ENCODE peak calls at places on chromosomes 2 and 18, in five cellular contexts. U is heart left ventricle; S is NCI-H1092 treated with DMSO at 0.1 percent for 48 hours; C is stimulated activated CD4-positive, alpha-beta T cell treated with anti-CD3 and anti-CD28 coated beads, Interleukin-4, amount 100 ng/mL, for 48 hours; V is endothelial cell of umbilical vein. T is an unnamed sample.

GRCh38 chr2:2641541-2642410 is 310.7 kb upstream of the MYT1L start:
- DNase-seq in V (no peak), C (no peak), U (no peak), S (no peak), T (no peak)

GRCh38 chr2:5530022-5530696 is 162.0 kb upstream of the SOX11 start:
- DNase-seq in V (no peak), S (no peak), C (no peak), U (no peak), T (peak; percentile 94)

GRCh38 chr2:41907141-41907540 is 140.7 kb upstream of the PKDCC start:
- DNase-seq in V (no peak), C (no peak), S (no peak), U (no peak), T (no peak)

GRCh38 chr18:6884944-6885343 is 155.4 kb downstream of the ARHGAP28 start:
- DNase-seq in S (no peak), U (no peak), C (no peak), V (peak; percentile 82), T (no peak)

GRCh38 chr2:88258208-88258607 is 88.1 kb downstream of the THNSL2 start:
- DNase-seq in C (no peak), U (no peak), V (no peak), S (no peak), T (no peak)

GRCh38 chr2:20040489-20041172 is 10.8 kb downstream of the LAPTM4A start:
- DNase-seq in S (no peak), V (peak; percentile 85), U (no peak), C (no peak), T (no peak)

GRCh38 chr18:9736942-9737813 is 29.1 kb downstream of the RAB31 start:
- DNase-seq in V (no peak), U (no peak), C (no peak), S (peak; percentile 87), T (no peak)

GRCh38 chr18:56648307-56648706 is 2.9 kb upstream of the WDR7 start:
- DNase-seq in C (no peak), V (no peak), U (no peak), S (no peak), T (no peak)

GRCh38 chr2:9779572-9780264 is 63.6 kb upstream of the TAF1B start:
- DNase-seq in C (no peak), U (no peak), V (no peak), S (no peak), T (no peak)

GRCh38 chr18:37393221-37393828 is 172.3 kb downstream of the CELF4 start:
- DNase-seq in S (peak; percentile 24), C (no peak), V (no peak), U (no peak), T (no peak)

GRCh38 chr2:62293490-62294212 is 97.7 kb downstream of the B3GNT2 start:
- DNase-seq in C (no peak), S (peak; percentile 69), V (peak; percentile 50), U (peak; percentile 54), T (no peak)

GRCh38 chr2:103284750-103285149 is 522.9 kb downstream of the TMEM182 start:
- DNase-seq in S (no peak), U (no peak), C (no peak), V (no peak), T (no peak)

GRCh38 chr2:196925768-196926561 is 542 bp downstream of the PGAP1 start:
- DNase-seq in V (peak; percentile 57), S (peak; percentile 61), U (peak; percentile 11), C (peak; percentile 36), T (peak; percentile 76)

GRCh38 chr2:73651586-73652230 is 9.5 kb upstream of the NAT8 start:
- DNase-seq in U (no peak), V (no peak), C (no peak), S (no peak), T (no peak)

GRCh38 chr2:239809391-239809790 is 215.8 kb downstream of the NDUFA10 start:
- DNase-seq in S (no peak), V (no peak), U (no peak), C (no peak), T (no peak)

GRCh38 chr2:231600619-231601355 is 8.1 kb downstream of the TEX44 start:
- DNase-seq in V (no peak), U (no peak), S (no peak), C (no peak), T (no peak)

GRCh38 chr2:21519821-21520220 is 396.1 kb downstream of the TDRD15 start:
- DNase-seq in S (no peak), C (no peak), U (no peak), V (no peak), T (no peak)

GRCh38 chr2:9292426-9292825 is 85.8 kb downstream of the ASAP2 start:
- DNase-seq in C (no peak), V (no peak), U (no peak), S (no peak), T (no peak)

GRCh38 chr18:1663879-1664705 is 759.4 kb downstream of the ADCYAP1 start:
- DNase-seq in C (peak; percentile 16), V (peak; percentile 13), S (no peak), U (peak; percentile 22), T (peak; percentile 11)

GRCh38 chr2:239583171-239583878 is 182.5 kb upstream of the HDAC4 start:
- DNase-seq in S (no peak), U (no peak), C (no peak), V (no peak), T (no peak)

GRCh38 chr18:8990276-8991031 is 112.0 kb upstream of the NDUFV2 start:
- DNase-seq in S (no peak), V (no peak), U (peak; percentile 27), C (no peak), T (no peak)

GRCh38 chr2:203951366-203951902 is 14.9 kb downstream of the ICOS start:
- DNase-seq in U (no peak), C (no peak), S (no peak), V (no peak), T (no peak)

GRCh38 chr18:69447886-69448285 is 47.2 kb downstream of the DOK6 start:
- DNase-seq in S (no peak), V (no peak), U (no peak), C (no peak), T (no peak)

GRCh38 chr2:74414913-74415761 is 6.3 kb downstream of the C2orf81 start:
- DNase-seq in U (peak; percentile 69), C (no peak), S (no peak), V (peak; percentile 10), T (no peak)

GRCh38 chr2:158142568-158143332 is 41.1 kb downstream of the UPP2 start:
- DNase-seq in V (no peak), C (no peak), U (no peak), S (no peak), T (no peak)

GRCh38 chr18:12376718-12377555 is at the start of gene AFG3L2:
- DNase-seq in V (peak; percentile 100), C (peak; percentile 100), U (peak; percentile 100), S (peak; percentile 95), T (peak; percentile 91)

GRCh38 chr18:13253786-13254755 is 35.5 kb downstream of the LDLRAD4 start:
- DNase-seq in C (no peak), S (no peak), V (no peak), U (no peak), T (no peak)

GRCh38 chr2:232300894-232301387 is 77.6 kb upstream of the ALPP start:
- DNase-seq in U (no peak), S (no peak), V (peak; percentile 83), C (no peak), T (no peak)

GRCh38 chr2:208406474-208407451 is at the start of gene PTH2R:
- DNase-seq in U (no peak), C (no peak), V (no peak), S (peak; percentile 29), T (no peak)

GRCh38 chr2:102063948-102064678 is 72.4 kb downstream of the IL1R2 start:
- DNase-seq in U (peak; percentile 83), V (peak; percentile 86), C (peak; percentile 35), S (no peak), T (no peak)

GRCh38 chr2:240424341-240425235 is 10.9 kb upstream of the GPC1 start:
- DNase-seq in U (peak; percentile 4), C (no peak), S (no peak), V (no peak), T (no peak)

GRCh38 chr18:23484783-23485182 is 18.5 kb upstream of the RMC1 start:
- DNase-seq in U (no peak), V (no peak), S (no peak), C (no peak), T (peak; percentile 24)

GRCh38 chr2:165601866-165602636 is 132.6 kb downstream of the CSRNP3 start:
- DNase-seq in V (no peak), U (no peak), C (no peak), S (no peak), T (no peak)

GRCh38 chr2:84077504-84077903 is 381.6 kb downstream of the SUCLG1 start:
- DNase-seq in U (no peak), V (peak; percentile 1), C (no peak), S (peak; percentile 37), T (peak; percentile 58)

GRCh38 chr2:54524236-54524991 is 68.3 kb downstream of the SPTBN1 start:
- DNase-seq in C (peak; percentile 11), U (no peak), S (no peak), V (peak; percentile 61), T (no peak)

GRCh38 chr2:6773007-6773693 is 92.6 kb downstream of the CMPK2 start:
- DNase-seq in S (peak; percentile 29), U (peak; percentile 55), V (peak; percentile 9), C (peak; percentile 60), T (peak; percentile 74)

GRCh38 chr2:58341047-58341446 is 99.9 kb upstream of the FANCL start:
- DNase-seq in V (no peak), C (no peak), U (no peak), S (no peak), T (no peak)

GRCh38 chr2:1493361-1494126 is 80.3 kb downstream of the TPO start:
- DNase-seq in S (no peak), C (no peak), V (no peak), U (no peak), T (no peak)

GRCh38 chr2:182070736-182071135 is 85.1 kb downstream of the PPP1R1C start:
- DNase-seq in V (no peak), S (no peak), U (no peak), C (no peak), T (no peak)

T was measured in NCI-H1694 treated with DMSO at 0.1 percent for 48 hours.